ENCODE peak calls at places on chromosomes 4 and X, in ten cellular contexts. V is OCI-LY7; M is CD8-positive, alpha-beta T cell; E is right cardiac atrium; Z is mammary epithelial cell; T is mesendoderm; A is heart right ventricle; D is CD8-positive, alpha-beta memory T cell; O is CD4-positive, CD25-positive, alpha-beta regulatory T cell; I is ovary. U is an unnamed sample.

GRCh38 chr4:158371158-158371557 is 150.5 kb upstream of the RXFP1 start:
- DNase-seq in M (no peak), O (no peak), T (no peak), Z (peak), A (no peak), I (no peak), D (no peak), V (no peak), E (no peak), U (no peak)

GRCh38 chr4:124415206-124415605 is 297.3 kb downstream of the ANKRD50 start:
- DNase-seq in V (no peak), E (no peak), T (no peak), O (no peak), I (no peak), A (no peak), M (no peak), Z (no peak), D (no peak), U (no peak)

GRCh38 chrX:96619588-96619987 is 65.1 kb upstream of the DIAPH2 start:
- DNase-seq in E (no peak), A (no peak), V (no peak), O (no peak), D (no peak), Z (peak), M (no peak), I (no peak), T (no peak), U (no peak)

GRCh38 chr4:25722964-25723363 is 67.3 kb downstream of the SLC34A2 start:
- DNase-seq in T (peak), I (no peak), E (no peak), A (no peak), Z (no peak), D (no peak), O (no peak), M (no peak), V (no peak), U (no peak)

GRCh38 chr4:27094785-27095184 is 234.1 kb downstream of the STIM2 start:
- DNase-seq in V (no peak), D (no peak), I (no peak), Z (no peak), E (no peak), T (no peak), A (no peak), M (no peak), O (no peak), U (no peak)

GRCh38 chrX:46840946-46841740 is 4.3 kb downstream of the RP2 start:
- DNase-seq in E (peak), Z (peak), V (peak), A (peak), T (no peak), M (no peak), I (no peak), O (no peak), D (no peak), U (no peak)

GRCh38 chr4:18524667-18525066 is 503.1 kb upstream of the LCORL start:
- DNase-seq in Z (no peak), M (no peak), O (no peak), D (no peak), E (no peak), V (no peak), I (no peak), T (no peak), A (no peak), U (no peak)

GRCh38 chr4:23945521-23946017 is 55.7 kb upstream of the PPARGC1A start:
- DNase-seq in A (no peak), M (no peak), T (no peak), O (no peak), D (no peak), V (no peak), E (no peak), I (no peak), Z (peak), U (no peak)

GRCh38 chr4:74365761-74366160 is 816 bp downstream of the EREG start:
- DNase-seq in E (peak), T (peak), D (no peak), O (no peak), M (no peak), I (peak), V (no peak), A (no peak), Z (no peak), U (no peak)

GRCh38 chr4:7960017-7960789 is 20.5 kb upstream of the AFAP1 start:
- DNase-seq in O (no peak), Z (no peak), V (no peak), I (no peak), M (no peak), E (no peak), D (no peak), A (no peak), T (no peak), U (no peak)

GRCh38 chr4:121697626-121698025 is 846 bp upstream of the ANXA5 start:
- DNase-seq in A (no peak), D (peak), Z (no peak), O (no peak), M (peak), T (no peak), E (no peak), V (no peak), I (no peak), U (no peak)

GRCh38 chrX:44651347-44651746 is 108.7 kb upstream of the FUNDC1 start:
- DNase-seq in Z (no peak), V (no peak), A (no peak), E (no peak), M (no peak), I (no peak), O (no peak), T (peak), D (no peak), U (no peak)

GRCh38 chrX:72080800-72081199 is 50.9 kb downstream of the RTL5 start:
- DNase-seq in E (no peak), T (no peak), V (no peak), I (no peak), M (no peak), Z (no peak), D (no peak), A (no peak), O (no peak), U (no peak)

GRCh38 chrX:34300871-34301270 is 168.8 kb upstream of the FAM47A start:
- DNase-seq in V (peak), I (no peak), E (no peak), A (peak), O (no peak), D (no peak), M (no peak), T (peak), Z (peak), U (no peak)

GRCh38 chrX:16445166-16445752 is 204.7 kb upstream of the S100G start:
- DNase-seq in I (no peak), D (peak), V (peak), T (peak), A (no peak), M (peak), O (peak), E (no peak), Z (peak), U (no peak)

GRCh38 chr4:81164623-81165416 is 50.2 kb downstream of the PRKG2 start:
- DNase-seq in V (no peak), E (no peak), A (no peak), I (no peak), T (no peak), Z (peak), D (no peak), M (no peak), O (no peak), U (no peak)
- H3K27ac ChIP-seq in V (no peak), E (no peak), A (no peak), I (no peak), T (no peak), Z (peak), D (no peak), M (no peak), O (no peak), U (no peak)

GRCh38 chr4:3871881-3872833 is 106.0 kb downstream of the ADRA2C start:
- DNase-seq in D (peak), O (no peak), V (no peak), I (no peak), A (no peak), M (no peak), Z (no peak), E (no peak), T (peak), U (no peak)
- H3K4me3 ChIP-seq in D (no peak), O (no peak), V (no peak), I (no peak), A (no peak), M (no peak), Z (no peak), E (no peak), T (peak), U (no peak)

GRCh38 chr4:53537606-53538005 is 53.7 kb downstream of the LNX1 start:
- DNase-seq in O (no peak), M (no peak), A (no peak), Z (peak), V (no peak), E (no peak), T (no peak), I (no peak), D (no peak), U (no peak)
- H3K27ac ChIP-seq in O (no peak), M (no peak), A (peak), Z (no peak), V (no peak), E (peak), T (no peak), I (no peak), D (no peak), U (no peak)

GRCh38 chr4:70153937-70154336 is at the start of gene PRR27:
- DNase-seq in E (no peak), I (no peak), M (no peak), Z (no peak), D (no peak), O (no peak), A (no peak), T (no peak), V (no peak), U (no peak)

GRCh38 chr4:70158576-70158975 is 4.5 kb downstream of the PRR27 start:
- DNase-seq in A (no peak), Z (no peak), I (no peak), T (no peak), V (no peak), D (no peak), O (no peak), E (no peak), M (no peak), U (no peak)
- H3K4me3 ChIP-seq in A (no peak), Z (no peak), I (no peak), T (no peak), V (no peak), D (no peak), O (no peak), E (no peak), M (no peak), U (no peak)

DNA sequence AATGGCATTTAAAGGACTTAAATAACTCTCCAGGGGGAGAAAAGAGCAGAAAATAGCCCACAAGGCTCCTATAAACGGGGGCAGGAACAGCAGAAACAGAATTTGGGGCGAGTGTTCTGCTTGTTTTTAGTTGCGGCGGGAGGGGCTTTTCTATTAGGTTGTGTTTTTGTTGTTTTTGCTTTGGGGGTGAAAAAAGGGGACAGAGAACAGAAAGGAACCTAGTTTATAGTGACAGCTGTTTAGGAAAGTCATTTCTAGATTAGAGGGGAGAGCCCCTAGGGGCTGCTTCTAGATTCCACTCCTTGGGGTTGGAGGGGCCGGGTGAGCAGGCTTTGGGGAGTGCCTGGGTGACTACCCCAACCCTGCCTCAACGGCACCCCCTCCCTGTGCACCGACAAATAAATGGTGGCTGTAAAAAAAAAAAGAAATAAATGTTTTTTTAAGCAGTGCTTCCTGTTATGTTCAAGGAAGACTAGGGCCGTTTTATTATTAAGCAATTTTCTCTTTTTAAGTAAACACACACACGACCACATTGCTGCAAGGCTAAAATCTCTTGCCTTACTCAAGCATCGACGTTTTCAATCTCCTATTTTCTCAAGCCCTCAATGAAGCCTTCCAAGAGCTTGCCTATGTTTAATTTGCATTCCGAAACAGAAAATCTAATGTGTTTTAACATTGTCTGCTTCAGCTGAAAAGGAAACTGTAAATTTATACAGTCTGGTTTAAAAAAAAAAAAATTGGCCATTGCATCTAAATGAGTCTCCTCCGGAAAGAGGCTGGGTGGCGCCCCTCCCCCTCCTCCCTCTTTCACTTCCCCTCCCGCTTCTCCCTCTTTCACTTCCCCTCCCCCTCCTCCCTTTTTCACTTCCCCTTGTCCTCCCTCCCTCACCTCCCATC is 123.3 kb upstream of the TBL1X start:
- DNase-seq in O (peak), V (peak), I (peak), E (peak), Z (no peak), M (peak), A (peak), D (peak), T (peak), U (peak)
- H3K27ac ChIP-seq in O (peak), V (peak), I (peak), E (peak), Z (no peak), M (peak), A (peak), D (peak), T (no peak), U (peak)

U was measured in effector memory CD4-positive, alpha-beta T cell.